ENCODE peak calls at places on chromosomes 2 and 18, in four cellular contexts. K, C, Y and V are unnamed samples.

GRCh38 chr2:86274265-86274917 is 63.0 kb downstream of the REEP1 start:
- DNase-seq in K (peak), C (peak), Y (no peak), V (peak)

GRCh38 chr18:48850891-48851302 is 99.9 kb downstream of the SMAD7 start:
- DNase-seq in Y (no peak), K (no peak), C (no peak), V (no peak)

GRCh38 chr2:164069542-164069941 is 333.7 kb upstream of the FIGN start:
- DNase-seq in Y (no peak), K (no peak), C (no peak), V (no peak)

GRCh38 chr2:57880967-57881366 is 165.6 kb upstream of the VRK2 start:
- DNase-seq in K (no peak), C (no peak), Y (no peak), V (no peak)

GRCh38 chr18:37481058-37481457 is 84.5 kb downstream of the CELF4 start:
- DNase-seq in K (no peak), Y (no peak), C (no peak), V (no peak)

GRCh38 chr2:74894261-74895030 is 60.5 kb downstream of the HK2 start:
- DNase-seq in K (no peak), C (no peak), Y (no peak), V (no peak)

GRCh38 chr18:6741290-6741689 is 11.8 kb downstream of the ARHGAP28 start:
- DNase-seq in Y (no peak), K (peak), C (peak), V (no peak)

GRCh38 chr2:69275490-69275889 is 111.5 kb downstream of the GFPT1 start:
- DNase-seq in C (peak), Y (no peak), K (no peak), V (no peak)

GRCh38 chr2:37919631-37920032 is 5.5 kb upstream of the RMDN2 start:
- DNase-seq in C (no peak), Y (no peak), K (no peak), V (no peak)

GRCh38 chr2:58959996-58960395 is 718.9 kb upstream of the FANCL start:
- DNase-seq in K (no peak), Y (no peak), C (no peak), V (no peak)

GRCh38 chr2:231518771-231519170 is 11.5 kb downstream of the NMUR1 start:
- DNase-seq in C (no peak), Y (no peak), K (no peak), V (no peak)

GRCh38 chr2:224957540-224958465 is 84.5 kb downstream of the DOCK10 start:
- DNase-seq in C (no peak), K (no peak), Y (no peak), V (no peak)

GRCh38 chr18:51655327-51655698 is 457.8 kb upstream of the MEX3C start:
- DNase-seq in Y (no peak), K (no peak), C (no peak), V (no peak)

GRCh38 chr2:1486670-1487069 is 73.4 kb downstream of the TPO start:
- DNase-seq in K (no peak), Y (no peak), C (no peak), V (no peak)

GRCh38 chr2:33207336-33207735 is 260.6 kb downstream of the LTBP1 start:
- DNase-seq in K (no peak), C (no peak), Y (no peak), V (no peak)

GRCh38 chr2:130743278-130743677 is 12.1 kb upstream of the AMER3 start:
- DNase-seq in K (no peak), C (no peak), Y (no peak), V (no peak)

GRCh38 chr2:234496442-234496834 is 443 bp downstream of the ARL4C start:
- DNase-seq in K (no peak), C (no peak), Y (no peak), V (no peak)

GRCh38 chr2:8036366-8036765 is 645.5 kb upstream of the ID2 start:
- DNase-seq in K (no peak), C (no peak), Y (no peak), V (no peak)

GRCh38 chr2:68739261-68740183 is 4.9 kb downstream of the ARHGAP25 start:
- DNase-seq in Y (no peak), C (no peak), K (no peak), V (no peak)

GRCh38 chr18:59921384-59921891 is 21.6 kb downstream of the PMAIP1 start:
- DNase-seq in Y (no peak), K (no peak), C (no peak), V (no peak)

GRCh38 chr2:222568866-222569265 is 87.0 kb downstream of the FARSB start:
- DNase-seq in C (no peak), Y (no peak), K (no peak), V (no peak)

GRCh38 chr2:186862869-186863709 is 14.1 kb upstream of the ZSWIM2 start:
- DNase-seq in Y (no peak), C (peak), K (peak), V (peak)

GRCh38 chr2:162344617-162344950 is 652 bp downstream of the GCA start:
- DNase-seq in Y (no peak), C (no peak), K (peak), V (no peak)
- TF ChIP-seq MAX in Y (no peak), C (no peak), K (no peak), V (no peak)

GRCh38 chr2:118689033-118689432 is 158.4 kb downstream of the EN1 start:
- DNase-seq in Y (no peak), C (no peak), K (no peak), V (no peak)
- H3K4me2 ChIP-seq in Y (no peak), C (no peak), K (no peak), V (no peak)

DNA sequence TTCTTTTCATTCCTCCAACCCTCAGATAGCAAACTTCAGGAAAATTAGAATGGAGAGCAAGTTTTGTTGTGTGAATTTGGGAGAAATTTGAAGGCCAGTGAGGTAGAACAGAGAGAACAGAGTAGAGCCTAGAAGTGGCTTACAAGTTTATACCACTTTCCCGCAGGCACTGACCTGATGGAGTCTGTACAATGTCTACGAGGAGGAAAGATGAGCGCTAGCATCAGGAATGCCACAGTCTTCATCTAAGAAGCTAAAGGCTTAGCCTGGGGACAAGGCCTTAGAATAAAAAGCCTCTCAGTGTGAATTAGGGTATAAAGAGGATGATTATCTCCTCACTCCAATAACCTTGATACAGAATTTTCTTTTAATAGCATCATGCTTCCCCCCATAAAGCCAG is 48.5 kb downstream of the TRIB2 start:
- DNase-seq in C (no peak), Y (no peak), K (no peak), V (no peak)
- TF ChIP-seq MAX in C (no peak), Y (no peak), K (no peak), V (no peak)

DNA sequence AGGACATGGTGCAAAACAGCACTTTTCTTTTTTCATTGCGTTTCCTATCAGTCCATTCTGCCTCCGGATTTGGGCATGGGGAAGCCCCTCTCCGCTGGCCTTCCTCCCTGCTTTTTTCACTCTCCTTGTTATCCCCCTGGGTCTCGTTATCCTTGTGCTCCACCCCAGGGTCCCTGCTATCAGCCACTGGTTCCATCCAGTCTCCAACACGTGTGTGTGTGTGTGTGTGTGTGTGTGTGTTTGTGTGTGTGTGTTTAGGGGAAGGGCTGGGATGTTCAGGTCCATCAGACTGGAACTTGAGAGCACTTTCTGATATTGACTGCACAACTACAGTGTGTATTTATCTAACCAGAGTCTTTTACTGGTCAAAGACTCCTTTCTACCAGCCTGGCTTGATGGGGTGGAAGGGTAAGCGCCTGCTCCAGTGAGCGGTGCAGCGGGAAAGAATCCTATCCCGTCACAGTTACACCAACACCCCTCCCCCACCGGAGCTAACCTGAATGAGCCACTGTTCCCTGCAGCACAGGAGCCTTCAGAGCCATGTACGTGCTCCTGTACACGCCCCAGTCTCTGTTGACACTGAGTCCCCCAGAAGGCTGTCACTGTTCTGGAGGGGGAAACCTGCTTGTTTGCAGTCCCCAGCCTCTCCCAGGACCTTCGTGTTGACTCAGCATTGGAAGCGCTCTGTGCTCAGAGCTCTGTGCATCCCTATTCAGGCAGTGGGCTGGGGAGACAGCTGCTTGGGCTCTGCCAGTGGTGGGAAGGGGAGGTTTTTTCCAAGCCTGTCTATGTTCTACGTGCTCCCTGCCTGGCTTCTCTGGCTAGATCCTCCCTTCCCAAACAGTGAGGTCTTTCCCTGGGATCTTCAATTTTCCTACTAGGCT is 4.6 kb downstream of the INHA start:
- DNase-seq in C (no peak), Y (no peak), K (no peak), V (no peak)
- H3K4me2 ChIP-seq in C (no peak), Y (peak), K (peak), V (no peak)